ENCODE peak calls at places on chromosomes 5 and 9, in eight cellular contexts. D, G, N, I, C, V, B and T are unnamed samples.

GRCh38 chr5:153827407-153827806 is 211.3 kb downstream of the FAM114A2 start:
- DNase-seq in I (peak; percentile 39), N (no peak), C (no peak), B (no peak), G (no peak), V (no peak), D (no peak), T (no peak)

GRCh38 chr9:29349050-29349449 is 1775.8 kb upstream of the C9orf72 start:
- DNase-seq in N (no peak), V (no peak), G (no peak), I (no peak), D (no peak), B (no peak), C (no peak), T (no peak)

GRCh38 chr5:102911973-102912372 is 156.9 kb downstream of the PAM start:
- DNase-seq in C (no peak), I (no peak), G (no peak), V (no peak), B (no peak), N (no peak), D (no peak), T (peak; percentile 81)

GRCh38 chr5:6328173-6328572 is 50.2 kb downstream of the MED10 start:
- DNase-seq in B (peak; percentile 40), V (no peak), C (no peak), D (no peak), G (no peak), N (no peak), I (peak; percentile 11), T (no peak)

GRCh38 chr5:81544351-81545001 is 150.5 kb upstream of the ACOT12 start:
- DNase-seq in I (no peak), V (no peak), N (no peak), B (no peak), C (no peak), G (no peak), D (no peak), T (no peak)

GRCh38 chr5:72187388-72188070 is 80.3 kb downstream of the MAP1B start:
- DNase-seq in B (no peak), G (no peak), N (no peak), C (no peak), D (no peak), I (no peak), V (no peak), T (no peak)

GRCh38 chr5:158840193-158840592 is 259.5 kb downstream of the EBF1 start:
- DNase-seq in V (no peak), G (no peak), C (no peak), D (no peak), I (no peak), B (no peak), N (no peak), T (no peak)

GRCh38 chr9:94110821-94111252 is 26.6 kb downstream of the PTPDC1 start:
- DNase-seq in G (no peak), V (no peak), N (no peak), I (no peak), C (no peak), B (no peak), D (no peak), T (no peak)

GRCh38 chr5:65142007-65142406 is 339.7 kb downstream of the ADAMTS6 start:
- DNase-seq in D (no peak), I (no peak), C (no peak), V (no peak), N (no peak), B (no peak), G (no peak), T (peak; percentile 55)

GRCh38 chr5:81896764-81897163 is 75.1 kb upstream of the ATG10 start:
- DNase-seq in D (no peak), C (no peak), N (no peak), B (no peak), G (no peak), I (no peak), V (no peak), T (no peak)

GRCh38 chr9:18775969-18776368 is 257.0 kb downstream of the SAXO1 start:
- DNase-seq in N (no peak), B (no peak), I (no peak), V (no peak), G (no peak), D (no peak), C (no peak), T (no peak)

GRCh38 chr5:92890841-92891244 is 690.2 kb downstream of the NR2F1-AS1 start:
- DNase-seq in N (no peak), C (no peak), V (no peak), B (no peak), D (no peak), I (no peak), G (no peak), T (no peak)

GRCh38 chr9:31185831-31186230 is 1198.6 kb upstream of the ACO1 start:
- DNase-seq in I (no peak), N (no peak), G (no peak), B (no peak), V (no peak), D (no peak), C (no peak), T (no peak)

GRCh38 chr9:114364528-114365041 is 23.2 kb downstream of the AKNA start:
- DNase-seq in B (no peak), G (no peak), C (no peak), V (no peak), N (no peak), I (peak; percentile 72), D (no peak), T (no peak)

GRCh38 chr9:116230233-116230632 is 76.6 kb downstream of the PAPPA start:
- DNase-seq in I (no peak), N (no peak), D (no peak), V (no peak), C (no peak), B (no peak), G (no peak), T (no peak)

GRCh38 chr9:118522093-118523028 is 818.2 kb downstream of the TLR4 start:
- DNase-seq in G (no peak), C (peak; percentile 23), D (no peak), V (no peak), N (no peak), B (peak; percentile 54), I (peak; percentile 47), T (no peak)

GRCh38 chr5:145946112-145946861 is 9.9 kb downstream of the SH3RF2 start:
- DNase-seq in C (peak; percentile 32), B (peak; percentile 18), N (no peak), V (no peak), I (no peak), D (no peak), G (no peak), T (peak; percentile 98)

DNA sequence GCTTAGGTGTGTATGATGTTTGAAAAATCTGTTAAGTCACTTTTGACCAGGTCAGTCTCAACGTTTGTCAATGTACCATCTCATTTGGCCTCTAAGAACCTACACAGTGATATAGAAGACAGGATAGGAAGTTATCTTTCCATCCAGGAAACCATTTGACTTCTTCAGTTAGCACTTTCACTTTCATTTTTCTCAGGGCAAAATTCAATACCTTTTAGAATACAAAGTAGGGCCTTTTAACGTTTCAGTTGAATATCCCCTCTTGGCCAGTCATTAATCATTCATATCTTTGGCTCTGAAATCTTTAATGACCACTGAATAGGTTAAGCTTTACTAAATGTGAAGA is 101.0 kb upstream of the GNAQ start:
- DNase-seq in B (no peak), C (no peak), N (no peak), I (peak; percentile 43), G (no peak), D (no peak), V (no peak), T (peak; percentile 17)
- H3K4me3 ChIP-seq in B (no peak overlapping the region), C (peak overlapping the region; percentile 18), N (peak overlapping the region; percentile 18), I (peak overlapping the region; percentile 38), G (no peak overlapping the region), D (peak overlapping the region; percentile 47), V (peak overlapping the region; percentile 17), T (peak overlapping the region; percentile 13)

GRCh38 chr9:136921718-136922117 is 22.8 kb downstream of the FBXW5 start:
- DNase-seq in G (no peak), B (no peak), V (no peak), N (no peak), C (no peak), D (no peak), I (no peak), T (no peak)
- H3K36me3 ChIP-seq in G (peaks cover under 1% of the 10 kb centered on the region), B (peaks cover 43% of the 10 kb centered on the region), V (peaks cover 53% of the 10 kb centered on the region), N (peaks cover 91% of the 10 kb centered on the region), C (peaks cover 50% of the 10 kb centered on the region), D (no peaks in the 10 kb centered on the region), I (peaks cover 86% of the 10 kb centered on the region), T (peaks cover 66% of the 10 kb centered on the region)

DNA sequence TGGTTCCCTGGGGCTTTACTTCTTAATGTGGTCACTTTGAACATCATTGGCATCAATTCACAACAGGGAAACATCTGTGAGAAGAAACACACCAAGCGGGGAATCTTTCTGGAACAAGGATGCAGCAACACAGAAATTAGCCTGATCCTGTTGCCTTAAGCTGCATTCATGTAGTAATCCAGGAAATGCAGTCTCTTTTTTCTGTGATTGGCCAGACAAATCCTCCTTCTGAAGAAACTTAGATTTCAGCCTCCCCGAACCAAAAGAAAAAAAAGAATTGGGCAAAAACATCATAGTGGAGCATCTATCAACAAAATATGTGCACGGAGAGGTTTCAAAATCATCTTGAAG is 7.2 kb upstream of the XPA start:
- DNase-seq in D (no peak), B (no peak), V (no peak), C (no peak), N (no peak), G (no peak), I (no peak), T (no peak)
- H3K4me3 ChIP-seq in D (no peak overlapping the region), B (no peak overlapping the region), V (no peak overlapping the region), C (no peak overlapping the region), N (no peak overlapping the region), G (no peak overlapping the region), I (no peak overlapping the region), T (no peak overlapping the region)

GRCh38 chr5:132647473-132647872 is 10.5 kb upstream of the IL13 start:
- DNase-seq in I (no peak), N (no peak), C (no peak), D (no peak), B (no peak), G (peak; percentile 7), V (no peak), T (no peak)

GRCh38 chr5:132648355-132648754 is 9.6 kb upstream of the IL13 start:
- DNase-seq in G (no peak), D (no peak), V (no peak), N (no peak), C (no peak), I (no peak), B (no peak), T (no peak)

GRCh38 chr5:132644177-132644576 is 13.8 kb upstream of the IL13 start:
- DNase-seq in N (no peak), D (no peak), I (no peak), G (no peak), C (no peak), B (no peak), V (no peak), T (no peak)

GRCh38 chr5:132641841-132642240 is 16.1 kb upstream of the IL13 start:
- DNase-seq in D (no peak), B (no peak), I (no peak), C (no peak), V (no peak), N (no peak), G (no peak), T (no peak)

DNA sequence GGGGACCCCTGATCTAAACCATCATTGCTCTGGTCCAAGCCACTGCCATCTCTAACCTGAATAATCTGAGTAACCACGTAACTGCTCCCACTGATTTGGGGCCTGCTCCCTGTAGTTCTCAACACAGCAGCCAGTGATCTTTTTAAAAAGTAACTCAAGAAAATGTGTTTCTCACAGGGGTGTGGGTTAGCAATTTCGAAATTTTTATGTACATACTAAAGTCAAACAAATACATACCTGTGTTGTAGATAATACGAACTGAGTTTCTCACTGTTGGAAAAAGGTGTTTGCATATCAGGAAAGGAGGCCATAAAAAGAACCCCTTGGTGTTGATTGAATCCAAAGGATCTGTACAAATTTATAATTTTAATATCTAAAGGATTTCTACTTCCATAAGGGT is 11.1 kb upstream of the IL13 start:
- DNase-seq in G (no peak), N (no peak), C (no peak), D (no peak), V (no peak), I (no peak), B (no peak), T (no peak)
- H3K36me3 ChIP-seq in G (peaks cover 6% of the 10 kb centered on the region), N (peaks cover 16% of the 10 kb centered on the region), C (peaks cover 16% of the 10 kb centered on the region), D (no peaks in the 10 kb centered on the region), V (peaks cover 15% of the 10 kb centered on the region), I (peaks cover 27% of the 10 kb centered on the region), B (peaks cover 10% of the 10 kb centered on the region), T (peaks cover 15% of the 10 kb centered on the region)